ENCODE peak calls at places on chromosomes 2 and 18, in nine cellular contexts. K, Q, N, L, D, I, G, J and Y are unnamed samples.

GRCh38 chr2:241620419-241620769 is 16.6 kb downstream of the THAP4 start:
- DNase-seq in K (no peak), L (peak), N (no peak), J (peak), Q (no peak), I (no peak), G (no peak), D (no peak), Y (no peak)

GRCh38 chr2:24920813-24921441 is 890 bp upstream of the ADCY3 start:
- DNase-seq in J (no peak), D (no peak), G (no peak), K (no peak), Q (peak), N (no peak), L (no peak), I (peak), Y (no peak)

GRCh38 chr2:127576433-127577207 is 41.1 kb downstream of the MYO7B start:
- DNase-seq in K (peak), I (peak), G (no peak), Q (no peak), D (peak), N (peak), J (peak), L (no peak), Y (peak)

GRCh38 chr18:68177807-68178702 is 536.9 kb downstream of the TMX3 start:
- DNase-seq in G (peak), L (peak), N (no peak), D (no peak), I (peak), J (peak), Q (no peak), K (peak), Y (no peak)

GRCh38 chr2:54572262-54572635 is 116.1 kb downstream of the SPTBN1 start:
- DNase-seq in I (no peak), J (peak), N (no peak), G (no peak), Q (no peak), K (peak), D (peak), L (peak), Y (no peak)

GRCh38 chr18:32048507-32049091 is 30.0 kb downstream of the RNF125 start:
- DNase-seq in D (peak), K (peak), L (no peak), N (peak), I (no peak), J (peak), G (no peak), Q (no peak), Y (peak)

GRCh38 chr2:71952572-71953188 is 195.0 kb downstream of the CYP26B1 start:
- DNase-seq in Q (no peak), D (no peak), J (no peak), K (no peak), G (no peak), I (no peak), L (peak), N (no peak), Y (no peak)

GRCh38 chr2:72263043-72263780 is 115.5 kb upstream of the CYP26B1 start:
- DNase-seq in J (no peak), N (no peak), D (no peak), G (no peak), I (no peak), L (no peak), Q (no peak), K (no peak), Y (no peak)

GRCh38 chr2:26558271-26559043 is 80.5 kb upstream of the OTOF start:
- DNase-seq in N (no peak), K (peak), L (no peak), Q (peak), G (no peak), D (no peak), J (peak), I (no peak), Y (no peak)

GRCh38 chr2:120298173-120298835 is 45.7 kb downstream of the RALB start:
- DNase-seq in J (peak), K (peak), G (no peak), L (no peak), Q (no peak), D (no peak), N (no peak), I (no peak), Y (no peak)

GRCh38 chr2:58853420-58853819 is 612.3 kb upstream of the FANCL start:
- DNase-seq in L (no peak), J (no peak), D (no peak), I (no peak), K (no peak), Q (peak), G (no peak), N (no peak), Y (no peak)

GRCh38 chr2:54208364-54209240 is 47.4 kb downstream of the TSPYL6 start:
- DNase-seq in D (no peak), I (peak), L (no peak), N (no peak), Q (no peak), G (no peak), K (peak), J (peak), Y (no peak)

GRCh38 chr18:53984021-53984420 is 240.4 kb downstream of the MBD2 start:
- DNase-seq in N (no peak), Q (no peak), D (no peak), L (no peak), I (no peak), K (peak), J (peak), G (no peak), Y (no peak)

GRCh38 chr2:54047076-54047475 is 68.3 kb upstream of the ACYP2 start:
- DNase-seq in J (no peak), K (no peak), L (no peak), N (no peak), I (no peak), D (no peak), G (no peak), Q (no peak), Y (no peak)

GRCh38 chr18:24942144-24942543 is 409.8 kb downstream of the ZNF521 start:
- DNase-seq in I (no peak), L (no peak), N (no peak), G (no peak), Q (no peak), J (no peak), D (no peak), K (no peak), Y (no peak)

GRCh38 chr2:128354731-128355470 is 36.2 kb upstream of the HS6ST1 start:
- DNase-seq in G (no peak), D (no peak), L (no peak), K (peak), Q (no peak), N (no peak), J (peak), I (no peak), Y (no peak)

GRCh38 chr2:181430406-181431199 is 26.6 kb upstream of the ITGA4 start:
- DNase-seq in J (peak), G (no peak), Q (no peak), D (no peak), I (no peak), N (no peak), K (peak), L (no peak), Y (no peak)

GRCh38 chr18:6484659-6485058 is 69.9 kb upstream of the L3MBTL4 start:
- DNase-seq in J (no peak), N (no peak), K (no peak), L (no peak), D (no peak), G (no peak), Q (no peak), I (no peak), Y (no peak)

GRCh38 chr2:168044579-168044978 is 202.8 kb downstream of the STK39 start:
- DNase-seq in J (no peak), D (no peak), G (no peak), Q (no peak), L (no peak), N (no peak), K (no peak), I (no peak), Y (no peak)

GRCh38 chr18:76075777-76076176 is 419.3 kb downstream of the ZNF516 start:
- DNase-seq in K (no peak), J (no peak), G (no peak), Q (no peak), L (no peak), N (no peak), I (no peak), D (no peak), Y (no peak)

GRCh38 chr2:120758181-120759048 is 22.7 kb downstream of the GLI2 start:
- DNase-seq in Q (peak), I (no peak), D (peak), J (peak), N (no peak), K (peak), L (no peak), G (no peak), Y (no peak)

GRCh38 chr18:28204154-28204553 is 27.2 kb upstream of the CDH2 start:
- DNase-seq in J (peak), K (peak), L (peak), Q (no peak), N (no peak), G (peak), I (no peak), D (no peak), Y (no peak)

GRCh38 chr2:222024934-222025890 is 273.6 kb downstream of the PAX3 start:
- DNase-seq in D (no peak), L (peak), I (peak), K (peak), G (peak), N (no peak), Q (peak), J (peak), Y (no peak)
- H3K4me3 ChIP-seq in D (no peak), L (no peak), I (no peak), K (no peak), G (no peak), N (no peak), Q (peak), J (no peak), Y (no peak)

GRCh38 chr2:381181-381580 is 93.3 kb upstream of the ALKAL2 start:
- DNase-seq in N (no peak), D (no peak), J (no peak), I (no peak), G (no peak), L (no peak), Q (no peak), K (no peak), Y (no peak)
- H3K4me3 ChIP-seq in N (no peak), D (no peak), J (no peak), I (peak), G (no peak), L (no peak), Q (no peak), K (no peak), Y (no peak)

DNA sequence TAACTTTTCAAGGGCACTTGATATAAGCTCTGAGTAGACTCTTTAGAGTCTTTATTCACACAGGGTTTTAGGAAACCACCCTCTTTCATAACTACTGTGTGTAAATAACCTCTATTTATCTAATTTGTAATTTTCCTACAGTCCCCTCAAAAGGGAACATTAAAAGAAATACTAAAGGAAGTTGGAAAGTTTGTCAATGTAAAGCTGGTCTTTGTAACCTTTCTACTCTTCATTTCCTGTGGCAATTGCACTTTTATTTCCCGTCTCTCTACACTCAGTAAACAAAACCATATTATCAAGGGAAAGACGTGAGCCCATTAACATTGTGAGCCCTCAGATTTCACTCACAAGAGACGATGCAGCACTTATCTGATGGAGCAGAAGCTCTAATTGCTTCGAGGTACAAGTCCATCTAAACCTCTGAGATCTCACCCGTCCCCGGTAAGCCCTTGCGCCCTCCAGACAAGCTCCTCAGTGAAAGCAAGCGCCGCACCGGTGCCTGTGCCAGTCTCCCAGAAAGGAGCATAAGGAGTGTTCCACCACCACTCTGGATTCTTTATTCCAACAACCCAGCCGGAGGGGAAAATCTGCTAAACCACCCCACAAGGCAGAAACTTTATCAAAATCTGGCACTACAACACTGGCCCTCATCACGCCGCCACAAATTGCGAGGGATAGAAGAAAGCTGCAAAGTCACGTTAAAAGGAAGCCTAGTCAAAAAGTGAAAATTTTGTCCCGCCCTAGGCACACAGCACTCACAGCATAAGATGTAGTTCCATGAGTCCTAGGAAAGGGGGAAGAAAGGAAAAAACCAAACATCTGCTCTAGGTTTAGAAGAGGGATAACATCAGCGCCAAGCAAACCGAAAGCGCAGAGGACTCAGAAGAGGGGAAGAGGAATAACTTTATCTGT is 906 bp upstream of the HOXD1 start:
- DNase-seq in L (no peak), D (peak), J (no peak), Q (peak), K (no peak), N (no peak), I (peak), G (no peak), Y (no peak)
- H3K4me3 ChIP-seq in L (no peak), D (peak), J (peak), Q (peak), K (peak), N (peak), I (peak), G (peak), Y (peak)

GRCh38 chr2:201709747-201710146 is 11.3 kb upstream of the MPP4 start:
- DNase-seq in I (no peak), D (no peak), L (no peak), G (no peak), K (no peak), Q (no peak), J (no peak), N (no peak), Y (no peak)

GRCh38 chr2:201709049-201709448 is 10.6 kb upstream of the MPP4 start:
- DNase-seq in L (no peak), K (no peak), I (no peak), D (no peak), G (no peak), N (no peak), Q (no peak), J (no peak), Y (no peak)

GRCh38 chr2:201704536-201704935 is 6.1 kb upstream of the MPP4 start:
- DNase-seq in N (no peak), I (no peak), D (no peak), J (no peak), L (no peak), G (no peak), K (no peak), Q (no peak), Y (no peak)

GRCh38 chr2:201707753-201708152 is 9.3 kb upstream of the MPP4 start:
- DNase-seq in D (no peak), J (peak), I (no peak), G (no peak), K (peak), N (no peak), Q (no peak), L (no peak), Y (no peak)

GRCh38 chr2:201707142-201707541 is 8.7 kb upstream of the MPP4 start:
- DNase-seq in I (no peak), K (no peak), D (no peak), N (no peak), J (no peak), Q (no peak), G (no peak), L (no peak), Y (no peak)
- H3K4me3 ChIP-seq in I (no peak), K (no peak), D (no peak), N (no peak), J (no peak), Q (no peak), G (no peak), L (no peak), Y (no peak)

GRCh38 chr2:17879137-17879912 is 858 bp downstream of the KCNS3 start:
- DNase-seq in L (peak), D (peak), K (peak), J (peak), Q (peak), G (peak), N (peak), I (peak), Y (no peak)

GRCh38 chr2:17876590-17876989 is 1.9 kb upstream of the KCNS3 start:
- DNase-seq in Q (no peak), N (no peak), G (no peak), J (no peak), K (no peak), L (no peak), I (no peak), D (no peak), Y (no peak)

GRCh38 chr2:17878222-17879136 is at the start of gene KCNS3:
- DNase-seq in Q (peak), D (peak), N (peak), G (no peak), I (peak), L (peak), J (peak), K (peak), Y (no peak)

GRCh38 chr2:17877811-17878221 is 651 bp upstream of the KCNS3 start:
- DNase-seq in J (no peak), L (no peak), K (peak), I (peak), Q (peak), G (no peak), D (peak), N (no peak), Y (peak)

DNA sequence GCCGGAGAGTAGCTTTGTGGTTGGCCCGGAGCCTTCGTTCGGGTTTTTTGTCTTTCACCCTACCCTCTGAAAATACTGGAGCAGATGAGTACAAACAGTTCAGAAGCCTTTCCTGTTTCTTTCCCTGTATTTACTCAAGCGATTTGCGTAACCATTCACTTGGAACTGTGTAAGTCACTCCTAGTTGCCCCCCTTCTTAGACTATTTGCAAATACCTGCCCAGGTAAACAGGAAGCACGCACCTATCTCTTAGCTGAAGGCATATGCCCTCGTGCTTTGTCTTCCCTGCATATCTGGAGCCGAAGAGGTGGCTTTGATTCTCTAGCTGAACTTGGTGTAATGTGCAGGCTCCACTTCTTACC is 1.4 kb downstream of the KCNS3 start:
- DNase-seq in L (peak), J (no peak), G (no peak), N (no peak), K (no peak), Q (no peak), I (no peak), D (no peak), Y (no peak)
- H3K4me3 ChIP-seq in L (peak), J (no peak), G (peak), N (peak), K (no peak), Q (peak), I (no peak), D (peak), Y (peak)

GRCh38 chr2:118945921-118946320 is 3.9 kb downstream of the MARCO start:
- DNase-seq in D (no peak), Q (no peak), J (no peak), L (no peak), N (no peak), K (no peak), G (no peak), I (no peak), Y (no peak)

GRCh38 chr2:118940486-118941120 is 1.4 kb upstream of the MARCO start:
- DNase-seq in N (peak), K (no peak), J (no peak), Q (no peak), L (peak), I (no peak), G (no peak), D (no peak), Y (peak)

GRCh38 chr2:118940008-118940407 is 2.0 kb upstream of the MARCO start:
- DNase-seq in I (no peak), G (no peak), Q (no peak), D (no peak), L (peak), J (no peak), N (no peak), K (no peak), Y (no peak)

GRCh38 chr2:118943286-118943685 is 1.3 kb downstream of the MARCO start:
- DNase-seq in Q (no peak), L (no peak), N (no peak), J (no peak), I (no peak), D (no peak), K (no peak), G (no peak), Y (no peak)

GRCh38 chr2:118942012-118942411 is at the start of gene MARCO:
- DNase-seq in I (no peak), D (no peak), J (no peak), L (no peak), Q (no peak), G (no peak), K (no peak), N (no peak), Y (no peak)
- H3K4me3 ChIP-seq in I (no peak), D (no peak), J (no peak), L (no peak), Q (no peak), G (no peak), K (no peak), N (no peak), Y (no peak)

DNA sequence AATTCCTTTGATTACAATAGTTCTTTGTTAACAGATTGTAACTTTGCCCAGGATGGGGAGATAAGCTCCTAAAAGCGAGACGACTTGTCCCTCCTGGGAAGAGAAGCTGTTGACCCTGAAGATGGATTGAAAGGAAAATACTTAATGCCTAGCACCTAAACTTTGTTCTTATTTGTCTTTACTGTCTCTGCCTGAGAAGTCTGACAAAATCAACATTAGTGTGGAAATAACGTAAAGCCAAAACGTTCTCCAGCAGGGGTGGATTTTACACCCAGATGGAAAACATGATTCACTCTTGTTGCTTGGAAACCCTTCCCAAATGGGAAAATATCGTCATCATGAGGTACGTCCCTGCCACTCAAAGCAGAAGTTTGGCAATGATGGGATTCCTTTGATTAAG is 450.1 kb downstream of the SLC4A3 start:
- DNase-seq in G (peak), I (no peak), L (no peak), N (no peak), J (peak), D (no peak), Q (peak), K (peak), Y (peak)
- H3K4me3 ChIP-seq in G (no peak), I (peak), L (no peak), N (no peak), J (no peak), D (no peak), Q (no peak), K (no peak), Y (no peak)